ENCODE peak calls at places on chromosomes 1 and 21, in six cellular contexts. One of them, this sample, is unnamed.

GRCh38 chr1:204651843-204652421 is 33.6 kb downstream of the LRRN2 start:
- DNase-seq in amygdala: no peak
- DNase-seq in brain microvascular endothelial cell: no peak
- DNase-seq in left ventricle myocardium superior: no peak
- DNase-seq in KBM-7: no peak
- DNase-seq in activated B cell treated with CpG ODN at 0.5 μM for 24 hours: no peak
- DNase-seq in this sample: no peak

GRCh38 chr1:181166377-181167196 is 78.1 kb downstream of the IER5 start:
- DNase-seq in KBM-7: peak
- DNase-seq in brain microvascular endothelial cell: peak
- DNase-seq in activated B cell treated with CpG ODN at 0.5 μM for 24 hours: peak
- DNase-seq in amygdala: peak
- DNase-seq in left ventricle myocardium superior: peak
- DNase-seq in this sample: peak

GRCh38 chr1:113943028-113943811 is 14.1 kb downstream of the HIPK1 start:
- DNase-seq in KBM-7: no peak
- DNase-seq in brain microvascular endothelial cell: no peak
- DNase-seq in amygdala: no peak
- DNase-seq in activated B cell treated with CpG ODN at 0.5 μM for 24 hours: no peak
- DNase-seq in left ventricle myocardium superior: no peak
- DNase-seq in this sample: peak

GRCh38 chr1:32925360-32926142 is 24.4 kb upstream of the TMEM54 start:
- DNase-seq in KBM-7: no peak
- DNase-seq in brain microvascular endothelial cell: no peak
- DNase-seq in left ventricle myocardium superior: no peak
- DNase-seq in amygdala: no peak
- DNase-seq in activated B cell treated with CpG ODN at 0.5 μM for 24 hours: no peak
- DNase-seq in this sample: no peak

GRCh38 chr21:25457411-25457810 is 149.9 kb downstream of the MRPL39 start:
- DNase-seq in KBM-7: peak
- DNase-seq in activated B cell treated with CpG ODN at 0.5 μM for 24 hours: no peak
- DNase-seq in amygdala: no peak
- DNase-seq in left ventricle myocardium superior: no peak
- DNase-seq in brain microvascular endothelial cell: peak
- DNase-seq in this sample: peak

GRCh38 chr1:192351550-192351949 is 34.8 kb downstream of the RGS21 start:
- DNase-seq in KBM-7: no peak
- DNase-seq in brain microvascular endothelial cell: no peak
- DNase-seq in left ventricle myocardium superior: no peak
- DNase-seq in activated B cell treated with CpG ODN at 0.5 μM for 24 hours: no peak
- DNase-seq in amygdala: no peak
- DNase-seq in this sample: no peak

GRCh38 chr21:37699024-37699770 is 217.1 kb downstream of the KCNJ6 start:
- DNase-seq in amygdala: no peak
- DNase-seq in activated B cell treated with CpG ODN at 0.5 μM for 24 hours: no peak
- DNase-seq in left ventricle myocardium superior: no peak
- DNase-seq in brain microvascular endothelial cell: no peak
- DNase-seq in KBM-7: no peak
- DNase-seq in this sample: no peak

GRCh38 chr1:8214501-8215173 is 103.3 kb upstream of the SLC45A1 start:
- DNase-seq in KBM-7: no peak
- DNase-seq in brain microvascular endothelial cell: no peak
- DNase-seq in amygdala: no peak
- DNase-seq in left ventricle myocardium superior: no peak
- DNase-seq in activated B cell treated with CpG ODN at 0.5 μM for 24 hours: no peak
- DNase-seq in this sample: no peak

GRCh38 chr21:46556802-46557201 is 48.1 kb downstream of the S100B start:
- DNase-seq in KBM-7: no peak
- DNase-seq in brain microvascular endothelial cell: no peak
- DNase-seq in activated B cell treated with CpG ODN at 0.5 μM for 24 hours: no peak
- DNase-seq in left ventricle myocardium superior: no peak
- DNase-seq in amygdala: no peak
- DNase-seq in this sample: no peak

GRCh38 chr1:2526824-2527552 is 592 bp upstream of the PANK4 start:
- DNase-seq in left ventricle myocardium superior: peak
- DNase-seq in brain microvascular endothelial cell: no peak
- DNase-seq in KBM-7: peak
- DNase-seq in amygdala: no peak
- DNase-seq in activated B cell treated with CpG ODN at 0.5 μM for 24 hours: no peak
- DNase-seq in this sample: no peak

GRCh38 chr1:58649555-58649954 is 50.3 kb downstream of the MYSM1 start:
- DNase-seq in amygdala: no peak
- DNase-seq in left ventricle myocardium superior: no peak
- DNase-seq in activated B cell treated with CpG ODN at 0.5 μM for 24 hours: no peak
- DNase-seq in brain microvascular endothelial cell: no peak
- DNase-seq in KBM-7: no peak
- DNase-seq in this sample: no peak

GRCh38 chr1:15700510-15700909 is 16.4 kb downstream of the PLEKHM2 start:
- DNase-seq in left ventricle myocardium superior: no peak
- DNase-seq in brain microvascular endothelial cell: no peak
- DNase-seq in amygdala: no peak
- DNase-seq in activated B cell treated with CpG ODN at 0.5 μM for 24 hours: no peak
- DNase-seq in KBM-7: no peak
- DNase-seq in this sample: no peak

GRCh38 chr1:107991371-107992066 is 26.5 kb upstream of the VAV3 start:
- DNase-seq in left ventricle myocardium superior: peak
- DNase-seq in brain microvascular endothelial cell: peak
- DNase-seq in amygdala: no peak
- DNase-seq in KBM-7: no peak
- DNase-seq in activated B cell treated with CpG ODN at 0.5 μM for 24 hours: no peak
- DNase-seq in this sample: no peak

GRCh38 chr1:115062542-115063004 is 26.7 kb downstream of the TSPAN2 start:
- DNase-seq in KBM-7: peak
- DNase-seq in activated B cell treated with CpG ODN at 0.5 μM for 24 hours: peak
- DNase-seq in brain microvascular endothelial cell: no peak
- DNase-seq in amygdala: no peak
- DNase-seq in left ventricle myocardium superior: peak
- DNase-seq in this sample: no peak

GRCh38 chr1:19676438-19676922 is 11.8 kb downstream of the HTR6 start:
- DNase-seq in left ventricle myocardium superior: peak
- DNase-seq in KBM-7: peak
- DNase-seq in amygdala: no peak
- DNase-seq in activated B cell treated with CpG ODN at 0.5 μM for 24 hours: no peak
- DNase-seq in brain microvascular endothelial cell: peak
- DNase-seq in this sample: peak

GRCh38 chr1:10575616-10576015 is 100.9 kb downstream of the PEX14 start:
- DNase-seq in KBM-7: no peak
- DNase-seq in brain microvascular endothelial cell: peak
- DNase-seq in activated B cell treated with CpG ODN at 0.5 μM for 24 hours: no peak
- DNase-seq in left ventricle myocardium superior: no peak
- DNase-seq in amygdala: no peak
- DNase-seq in this sample: no peak

GRCh38 chr1:159705251-159705910 is 9.0 kb downstream of the CRP start:
- DNase-seq in left ventricle myocardium superior: no peak
- DNase-seq in amygdala: no peak
- DNase-seq in KBM-7: no peak
- DNase-seq in activated B cell treated with CpG ODN at 0.5 μM for 24 hours: no peak
- DNase-seq in brain microvascular endothelial cell: no peak
- DNase-seq in this sample: no peak

GRCh38 chr1:185073725-185074124 is 28.4 kb downstream of the RNF2 start:
- DNase-seq in KBM-7: peak
- DNase-seq in activated B cell treated with CpG ODN at 0.5 μM for 24 hours: no peak
- DNase-seq in left ventricle myocardium superior: no peak
- DNase-seq in brain microvascular endothelial cell: no peak
- DNase-seq in amygdala: no peak
- DNase-seq in this sample: no peak

GRCh38 chr1:19618428-19618827 is 25.7 kb upstream of the NBL1 start:
- DNase-seq in amygdala: no peak
- DNase-seq in left ventricle myocardium superior: no peak
- DNase-seq in activated B cell treated with CpG ODN at 0.5 μM for 24 hours: no peak
- DNase-seq in brain microvascular endothelial cell: no peak
- DNase-seq in KBM-7: no peak
- DNase-seq in this sample: no peak

GRCh38 chr1:14693996-14694395 is 95.5 kb downstream of the KAZN start:
- DNase-seq in activated B cell treated with CpG ODN at 0.5 μM for 24 hours: no peak
- DNase-seq in brain microvascular endothelial cell: no peak
- DNase-seq in left ventricle myocardium superior: no peak
- DNase-seq in KBM-7: no peak
- DNase-seq in amygdala: no peak
- DNase-seq in this sample: no peak

GRCh38 chr21:37101384-37101783 is 28.3 kb downstream of the TTC3 start:
- DNase-seq in activated B cell treated with CpG ODN at 0.5 μM for 24 hours: no peak
- DNase-seq in brain microvascular endothelial cell: no peak
- DNase-seq in amygdala: no peak
- DNase-seq in KBM-7: no peak
- DNase-seq in left ventricle myocardium superior: no peak
- DNase-seq in this sample: peak

GRCh38 chr1:115331531-115332331 is 6.3 kb downstream of the NGF start:
- DNase-seq in KBM-7: no peak
- DNase-seq in activated B cell treated with CpG ODN at 0.5 μM for 24 hours: no peak
- DNase-seq in brain microvascular endothelial cell: no peak
- DNase-seq in amygdala: no peak
- DNase-seq in left ventricle myocardium superior: no peak
- DNase-seq in this sample: no peak

GRCh38 chr1:9852004-9852403 is 28.2 kb upstream of the CLSTN1 start:
- DNase-seq in activated B cell treated with CpG ODN at 0.5 μM for 24 hours: no peak
- DNase-seq in brain microvascular endothelial cell: no peak
- DNase-seq in left ventricle myocardium superior: no peak
- DNase-seq in amygdala: no peak
- DNase-seq in KBM-7: no peak
- DNase-seq in this sample: no peak

GRCh38 chr1:176546825-176547224 is 83.8 kb downstream of the PAPPA2 start:
- DNase-seq in left ventricle myocardium superior: no peak
- DNase-seq in brain microvascular endothelial cell: no peak
- DNase-seq in KBM-7: no peak
- DNase-seq in activated B cell treated with CpG ODN at 0.5 μM for 24 hours: no peak
- DNase-seq in amygdala: no peak
- DNase-seq in this sample: no peak

GRCh38 chr1:111747282-111747734 is 8.1 kb upstream of the INKA2 start:
- DNase-seq in brain microvascular endothelial cell: peak
- DNase-seq in amygdala: no peak
- DNase-seq in left ventricle myocardium superior: no peak
- DNase-seq in KBM-7: peak
- DNase-seq in activated B cell treated with CpG ODN at 0.5 μM for 24 hours: no peak
- DNase-seq in this sample: peak